ENCODE peak calls at places on chromosomes 16 and 17, in eight cellular contexts. M is vagina, R is prostate gland, U is fibroblast of lung, A is H1, H is HFF-Myc, T is lower lobe of right lung, V is adrenal gland. I is an unnamed sample.
A peak's percentile ranks its signal among the peaks of the same experiment; 100 is the strongest.

GRCh38 chr16:59964232-59964924 is 1230.3 kb upstream of the GOT2 start:
- DNase-seq in T (no peak), R (no peak), H (no peak), A (no peak), V (no peak), U (peak; percentile 13), M (no peak), I (no peak)

GRCh38 chr16:84553873-84554399 is 49.5 kb upstream of the MEAK7 start:
- DNase-seq in H (no peak), M (no peak), U (no peak), R (no peak), V (no peak), T (peak; percentile 9), A (no peak), I (no peak)

GRCh38 chr17:14903810-14904209 is 361.3 kb downstream of the PMP22 start:
- DNase-seq in R (no peak), M (no peak), V (no peak), T (no peak), A (no peak), H (no peak), U (peak; percentile 1), I (no peak)

GRCh38 chr16:67311607-67312449 is 14.7 kb downstream of the KCTD19 start:
- DNase-seq in H (peak; percentile 97), V (peak; percentile 64), T (no peak), M (no peak), U (peak; percentile 100), A (no peak), R (no peak), I (peak; percentile 100)

GRCh38 chr16:75238132-75238852 is 13.1 kb downstream of the BCAR1 start:
- DNase-seq in M (no peak), T (peak; percentile 61), R (peak; percentile 74), H (no peak), A (no peak), V (peak; percentile 97), U (peak; percentile 95), I (no peak)

GRCh38 chr17:55641559-55642160 is 81.0 kb downstream of the TMEM100 start:
- DNase-seq in R (peak; percentile 41), U (peak; percentile 42), V (peak; percentile 74), A (peak; percentile 33), H (peak; percentile 32), M (no peak), T (peak; percentile 68), I (peak; percentile 5)

GRCh38 chr17:31078290-31078689 is 16.5 kb upstream of the NF1 start:
- DNase-seq in H (no peak), A (no peak), V (no peak), T (no peak), U (no peak), R (no peak), M (no peak), I (no peak)

GRCh38 chr16:88939814-88940195 is 37.2 kb downstream of the CBFA2T3 start:
- DNase-seq in M (no peak), U (no peak), A (no peak), R (no peak), H (no peak), V (no peak), T (peak; percentile 74), I (no peak)

GRCh38 chr17:72381597-72382397 is 261.0 kb downstream of the SOX9 start:
- DNase-seq in V (no peak), H (no peak), R (no peak), T (no peak), M (no peak), A (no peak), U (no peak), I (no peak)

GRCh38 chr17:81034168-81034777 is 678 bp upstream of the BAIAP2 start:
- DNase-seq in A (no peak), H (no peak), T (no peak), V (no peak), U (no peak), R (no peak), M (no peak), I (no peak)

GRCh38 chr17:75736173-75736835 is 15.0 kb downstream of the ITGB4 start:
- DNase-seq in M (no peak), R (no peak), T (no peak), U (no peak), H (no peak), A (no peak), V (no peak), I (no peak)

GRCh38 chr17:82582709-82583108 is 63.2 kb downstream of the FOXK2 start:
- DNase-seq in V (no peak), U (no peak), M (no peak), H (no peak), A (no peak), T (no peak), R (no peak), I (no peak)

GRCh38 chr16:89007371-89008249 is 30.6 kb upstream of the CBFA2T3 start:
- DNase-seq in R (no peak), M (no peak), H (no peak), T (peak; percentile 42), V (no peak), U (no peak), A (no peak), I (no peak)

GRCh38 chr16:57571098-57571497 is 28.7 kb downstream of the ADGRG5 start:
- DNase-seq in R (no peak), V (no peak), T (no peak), M (no peak), A (no peak), U (no peak), H (no peak), I (no peak)

GRCh38 chr16:50440531-50440930 is 71.7 kb upstream of the BRD7 start:
- DNase-seq in R (no peak), T (no peak), V (no peak), H (no peak), A (no peak), M (no peak), U (no peak), I (no peak)

GRCh38 chr17:61422116-61422799 is 22.6 kb downstream of the TBX2 start:
- DNase-seq in A (no peak), M (no peak), T (no peak), H (no peak), R (no peak), U (no peak), V (no peak), I (no peak)

GRCh38 chr17:63446218-63446980 is at the start of gene CYB561:
- DNase-seq in A (no peak), U (peak; percentile 51), H (no peak), R (peak; percentile 87), M (no peak), V (peak; percentile 71), T (peak; percentile 89), I (no peak)

DNA sequence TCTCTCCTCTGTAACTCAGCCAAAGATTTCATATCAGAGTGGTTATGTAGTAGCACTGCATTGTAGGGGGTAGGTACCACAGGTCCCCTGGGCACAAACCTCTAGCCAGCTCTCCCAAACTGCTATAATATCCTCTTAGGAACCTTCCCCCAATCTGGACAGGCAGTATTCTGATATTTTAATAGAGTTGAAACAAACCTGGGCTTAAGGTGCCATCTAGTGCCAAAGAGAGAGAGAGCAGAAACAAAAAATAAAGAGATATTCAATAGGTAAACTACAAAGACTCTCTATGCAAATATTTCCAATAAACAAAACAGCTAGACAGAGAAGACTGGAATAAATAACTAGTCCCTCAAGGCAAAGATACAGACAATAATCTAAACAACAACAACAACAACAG is 1070.0 kb downstream of the CDH11 start:
- DNase-seq in U (peak; percentile 3), H (peak; percentile 1), V (no peak), A (no peak), M (no peak), R (no peak), T (no peak), I (no peak)
- TF ChIP-seq CTCF in U (no peak), H (peak; percentile 16), V (no peak), A (peak; percentile 37), M (no peak), R (no peak), T (no peak), I (peak; percentile 49)

GRCh38 chr16:69619514-69619913 is 53.7 kb downstream of the NFAT5 start:
- DNase-seq in H (no peak), A (no peak), M (no peak), R (no peak), T (no peak), V (no peak), U (peak; percentile 10), I (no peak)
- TF ChIP-seq CTCF in H (no peak), A (no peak), M (no peak), R (no peak), T (no peak), V (no peak), U (no peak), I (no peak)

GRCh38 chr16:78227855-78228254 is 128.4 kb downstream of the WWOX start:
- DNase-seq in H (no peak), U (no peak), R (no peak), T (no peak), A (no peak), V (no peak), M (no peak), I (no peak)
- TF ChIP-seq CTCF in H (no peak), U (no peak), R (no peak), T (no peak), A (peak; percentile 41), V (no peak), M (no peak), I (no peak)

GRCh38 chr17:37280841-37281240 is 94.9 kb upstream of the C17orf78 start:
- DNase-seq in M (no peak), U (peak; percentile 47), H (no peak), T (no peak), R (no peak), V (no peak), A (no peak), I (no peak)
- TF ChIP-seq CTCF in M (no peak), U (no peak), H (no peak), T (no peak), R (no peak), V (no peak), A (no peak), I (no peak)

GRCh38 chr16:81201267-81201666 is 37.2 kb upstream of the BCO1 start:
- DNase-seq in A (no peak), H (no peak), V (peak; percentile 21), U (no peak), R (no peak), T (no peak), M (no peak), I (no peak)

GRCh38 chr16:81195907-81196534 is 42.5 kb upstream of the BCO1 start:
- DNase-seq in U (no peak), A (no peak), R (no peak), M (no peak), T (no peak), V (no peak), H (no peak), I (no peak)

DNA sequence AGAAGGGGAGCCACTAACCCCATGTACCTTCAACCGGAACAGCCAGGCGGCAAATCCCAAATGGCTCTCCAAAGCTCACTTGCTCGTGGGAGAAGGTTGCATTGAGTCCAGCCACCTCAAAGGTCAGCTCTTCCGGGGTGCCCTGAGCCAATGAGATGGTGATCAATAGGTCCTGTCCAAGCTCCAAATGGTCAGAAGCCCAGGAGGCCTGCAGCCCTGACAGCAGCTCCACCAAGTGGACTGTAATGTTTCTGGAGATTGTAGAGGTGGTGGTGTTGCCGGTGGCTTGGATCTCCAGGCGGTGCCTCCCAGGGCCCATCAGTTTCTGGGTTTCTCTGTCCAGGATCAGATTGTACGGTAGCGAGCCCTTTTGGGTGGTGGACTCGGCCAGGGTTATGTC is 39.9 kb upstream of the BCO1 start:
- DNase-seq in T (no peak), A (no peak), R (no peak), V (no peak), M (no peak), U (no peak), H (no peak), I (no peak)
- TF ChIP-seq CTCF in T (no peak), A (no peak), R (no peak), V (no peak), M (no peak), U (peak; percentile 27), H (peak; percentile 10), I (no peak)

I was measured in kidney epithelial cell.